ENCODE peak calls at places on chromosomes 2 and 18, in four cellular contexts. O is T47D, D is frontal cortex, M is Kasumi-1. P is an unnamed sample.

GRCh38 chr2:8543412-8544167 is 138.3 kb upstream of the ID2 start:
- DNase-seq in O (no peak), M (peak; percentile 93), D (peak; percentile 44), P (peak; percentile 90)

GRCh38 chr2:20403693-20404381 is 43.0 kb upstream of the RHOB start:
- DNase-seq in D (no peak), M (no peak), O (no peak), P (no peak)

GRCh38 chr2:163155279-163155883 is 316.8 kb upstream of the KCNH7 start:
- DNase-seq in M (peak; percentile 80), O (peak; percentile 5), D (peak; percentile 27), P (peak; percentile 53)

GRCh38 chr2:182047544-182047943 is 61.9 kb downstream of the PPP1R1C start:
- DNase-seq in O (no peak), M (no peak), D (no peak), P (no peak)

GRCh38 chr2:187377335-187377734 is 70.7 kb downstream of the CALCRL start:
- DNase-seq in D (no peak), M (no peak), O (no peak), P (no peak)

GRCh38 chr2:148909114-148909513 is 34.1 kb downstream of the KIF5C start:
- DNase-seq in D (no peak), O (no peak), M (no peak), P (no peak)

GRCh38 chr18:49561377-49562193 is at the start of gene LIPG:
- DNase-seq in M (no peak), O (peak; percentile 71), D (peak; percentile 59), P (peak; percentile 29)

GRCh38 chr2:147430408-147430807 is 414.4 kb upstream of the ACVR2A start:
- DNase-seq in O (no peak), D (no peak), M (no peak), P (no peak)

GRCh38 chr18:58218111-58218510 is 174.1 kb downstream of the NEDD4L start:
- DNase-seq in D (no peak), O (no peak), M (no peak), P (no peak)

GRCh38 chr2:1556776-1557466 is 143.7 kb downstream of the TPO start:
- DNase-seq in M (no peak), D (no peak), O (no peak), P (no peak)

GRCh38 chr2:238398577-238398976 is 28.1 kb upstream of the ASB1 start:
- DNase-seq in O (no peak), M (no peak), D (no peak), P (no peak)

GRCh38 chr2:181575024-181575649 is 81.8 kb downstream of the CERKL start:
- DNase-seq in D (no peak), O (no peak), M (no peak), P (no peak)

GRCh38 chr2:198953328-198953727 is 504.4 kb downstream of the SATB2 start:
- DNase-seq in O (no peak), D (no peak), M (no peak), P (no peak)

GRCh38 chr2:9145109-9145751 is 61.4 kb upstream of the ASAP2 start:
- DNase-seq in D (no peak), O (no peak), M (no peak), P (no peak)